ENCODE peak calls at places on chromosomes 1 and 21, in four cellular contexts. S is neural progenitor cell, O is GM23248, V is hepatocyte. H is an unnamed sample.

GRCh38 chr1:217453816-217454215 is 177.1 kb downstream of the GPATCH2 start:
- DNase-seq in S (no peak), V (no peak), O (no peak), H (no peak)

GRCh38 chr1:235113183-235113917 is 15.3 kb downstream of the TOMM20 start:
- DNase-seq in O (no peak), V (no peak), S (no peak), H (no peak)

GRCh38 chr1:36359911-36360310 is 25.8 kb downstream of the STK40 start:
- DNase-seq in O (peak; percentile 8), V (no peak), S (no peak), H (no peak)

GRCh38 chr1:221670081-221670480 is 71.8 kb downstream of the DUSP10 start:
- DNase-seq in S (no peak), O (peak; percentile 36), V (no peak), H (no peak)

GRCh38 chr1:27726173-27726793 is 522 bp downstream of the FAM76A start:
- DNase-seq in V (peak; percentile 66), S (peak; percentile 86), O (peak; percentile 66), H (peak; percentile 19)

GRCh38 chr21:36035381-36035791 is 24.9 kb downstream of the SETD4 start:
- DNase-seq in O (no peak), S (peak; percentile 52), V (peak; percentile 57), H (no peak)

GRCh38 chr1:63112155-63112914 is 210.0 kb upstream of the FOXD3 start:
- DNase-seq in V (no peak), O (peak; percentile 87), S (peak; percentile 28), H (no peak)

GRCh38 chr21:33657124-33657842 is 15.0 kb downstream of the ITSN1 start:
- DNase-seq in V (no peak), S (no peak), O (no peak), H (no peak)

GRCh38 chr1:62230724-62231123 is 36.1 kb downstream of the L1TD1 start:
- DNase-seq in V (peak; percentile 35), S (no peak), O (peak; percentile 95), H (peak; percentile 81)

GRCh38 chr1:66937529-66938234 is 12.9 kb downstream of the MIER1 start:
- DNase-seq in O (no peak), S (no peak), V (no peak), H (no peak)

GRCh38 chr1:112836642-112837041 is 119.4 kb downstream of the SLC16A1 start:
- DNase-seq in V (no peak), O (peak; percentile 20), S (no peak), H (no peak)
- TF ChIP-seq EZH2phosphoT487 in V (no peak), O (no peak), S (no peak), H (no peak)

GRCh38 chr1:202710070-202711025 is at the start of gene SYT2:
- DNase-seq in S (peak; percentile 82), V (peak; percentile 68), O (peak; percentile 41), H (no peak)
- TF ChIP-seq EZH2phosphoT487 in S (peak; percentile 72), V (no peak), O (peak; percentile 63), H (no peak)

GRCh38 chr21:45140346-45140940 is 66.1 kb downstream of the ADARB1 start:
- DNase-seq in V (peak; percentile 92), S (peak; percentile 94), O (peak; percentile 95), H (peak; percentile 79)

GRCh38 chr21:45141507-45141906 is 67.1 kb downstream of the ADARB1 start:
- DNase-seq in S (no peak), V (no peak), O (no peak), H (no peak)

GRCh38 chr21:45143855-45144254 is 69.5 kb downstream of the ADARB1 start:
- DNase-seq in S (no peak), V (no peak), O (no peak), H (no peak)

GRCh38 chr21:45142916-45143315 is 68.5 kb downstream of the ADARB1 start:
- DNase-seq in V (no peak), S (no peak), O (peak; percentile 16), H (no peak)

DNA sequence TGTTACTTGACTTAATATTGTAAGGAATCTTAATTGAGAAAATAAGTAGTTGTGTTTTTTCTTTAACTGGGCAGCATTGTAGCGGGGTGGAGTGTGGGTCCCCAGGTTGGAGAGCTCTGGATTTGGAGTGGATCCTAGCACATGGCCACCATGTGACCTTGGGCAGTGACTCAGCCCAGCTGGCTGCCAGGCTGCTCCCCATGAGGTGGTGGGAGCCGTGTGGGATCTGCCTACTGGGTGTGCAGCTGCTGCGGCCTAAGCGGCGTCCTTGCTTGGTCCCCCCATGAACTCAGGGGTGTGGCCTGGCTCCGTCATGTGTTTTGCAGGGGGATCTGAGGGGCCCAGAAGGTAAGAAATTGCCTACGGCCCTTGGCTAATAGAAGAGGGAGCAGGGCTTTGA is 68.1 kb downstream of the ADARB1 start:
- DNase-seq in V (no peak), O (peak; percentile 86), S (no peak), H (no peak)
- TF ChIP-seq EZH2phosphoT487 in V (no peak), O (no peak), S (no peak), H (no peak)

GRCh38 chr1:168079761-168080160 is 57.0 kb downstream of the GPR161 start:
- DNase-seq in V (no peak), O (peak; percentile 82), S (no peak), H (peak; percentile 56)
- TF ChIP-seq EZH2phosphoT487 in V (no peak), O (no peak), S (no peak), H (no peak)

GRCh38 chr1:236890152-236891056 is 95.3 kb downstream of the MTR start:
- DNase-seq in V (peak; percentile 46), S (peak; percentile 15), O (no peak), H (no peak)
- TF ChIP-seq EZH2phosphoT487 in V (no peak), S (no peak), O (no peak), H (no peak)

H was measured in HCT116.